ENCODE peak calls at places on chromosomes 13 and 19, in five cellular contexts. Y is sigmoid colon; L is stomach; R is CD8-positive, alpha-beta T cell; P is neural progenitor cell. Z is an unnamed sample.

GRCh38 chr19:17097593-17098126 is 22.1 kb downstream of the MYO9B start:
- DNase-seq in P (no peak), R (no peak), Y (no peak), L (no peak), Z (peak)

GRCh38 chr13:40302351-40302750 is 364.1 kb downstream of the FOXO1 start:
- DNase-seq in L (no peak), R (no peak), P (no peak), Y (no peak), Z (no peak)

GRCh38 chr19:2270157-2270571 is 11.8 kb downstream of the PEAK3 start:
- DNase-seq in L (no peak), P (peak), R (no peak), Y (peak), Z (peak)

GRCh38 chr19:661427-662196 is 1.4 kb downstream of the RNF126 start:
- DNase-seq in R (peak), L (peak), P (no peak), Y (peak), Z (no peak)

GRCh38 chr13:33285420-33286124 is at the start of gene STARD13:
- DNase-seq in L (peak), P (peak), Y (peak), R (no peak), Z (peak)

GRCh38 chr13:90276208-90276607 is 1071.3 kb upstream of the MIR17HG start:
- DNase-seq in P (no peak), Y (no peak), L (no peak), R (no peak), Z (no peak)

GRCh38 chr13:73820285-73820684 is 313.9 kb downstream of the KLF12 start:
- DNase-seq in Y (no peak), L (no peak), P (no peak), R (no peak), Z (no peak)

GRCh38 chr13:106376411-106377112 is 158.9 kb downstream of the EFNB2 start:
- DNase-seq in Y (peak), P (no peak), R (no peak), L (peak), Z (peak)

GRCh38 chr19:48445256-48445605 is 552 bp upstream of the GRWD1 start:
- DNase-seq in L (no peak), R (no peak), Y (no peak), P (peak), Z (peak)

GRCh38 chr13:43195551-43195950 is 172.2 kb downstream of the DNAJC15 start:
- DNase-seq in P (no peak), Y (no peak), R (no peak), L (no peak), Z (no peak)

DNA sequence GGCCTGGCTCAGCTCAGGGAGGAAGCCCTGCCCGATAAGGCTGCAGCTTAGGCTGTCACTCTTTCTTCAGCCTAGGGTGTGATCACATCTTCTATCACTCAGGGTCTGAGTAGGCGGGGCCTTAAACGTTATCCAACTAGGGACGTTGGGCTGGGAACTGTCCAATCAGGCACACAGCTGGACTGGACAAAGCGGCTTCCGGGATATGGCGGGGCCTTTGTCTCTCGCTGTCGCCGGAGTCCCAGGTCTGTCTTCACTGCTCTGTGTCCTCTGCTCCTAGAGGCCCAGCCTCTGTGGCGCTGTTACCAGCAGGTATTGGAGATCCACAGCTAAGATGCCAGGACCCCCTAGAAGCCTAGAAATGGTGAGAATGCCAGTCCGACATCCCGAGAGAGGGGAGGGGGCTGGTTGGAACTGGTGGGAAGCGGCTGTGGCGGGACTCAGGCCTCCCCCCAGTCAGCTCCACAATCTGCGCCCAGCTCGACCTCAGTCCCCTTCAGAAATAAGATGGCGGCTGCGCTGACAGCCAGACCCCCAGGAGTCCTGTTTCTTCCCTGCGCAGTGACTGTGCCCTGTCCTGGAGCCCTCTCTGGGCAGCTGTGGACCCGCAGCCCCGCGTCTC is at the start of gene ZNF254:
- DNase-seq in P (peak), Y (peak), R (peak), L (peak), Z (peak)
- H3K4me3 ChIP-seq in P (peak), Y (peak), R (peak), L (peak), Z (peak)

DNA sequence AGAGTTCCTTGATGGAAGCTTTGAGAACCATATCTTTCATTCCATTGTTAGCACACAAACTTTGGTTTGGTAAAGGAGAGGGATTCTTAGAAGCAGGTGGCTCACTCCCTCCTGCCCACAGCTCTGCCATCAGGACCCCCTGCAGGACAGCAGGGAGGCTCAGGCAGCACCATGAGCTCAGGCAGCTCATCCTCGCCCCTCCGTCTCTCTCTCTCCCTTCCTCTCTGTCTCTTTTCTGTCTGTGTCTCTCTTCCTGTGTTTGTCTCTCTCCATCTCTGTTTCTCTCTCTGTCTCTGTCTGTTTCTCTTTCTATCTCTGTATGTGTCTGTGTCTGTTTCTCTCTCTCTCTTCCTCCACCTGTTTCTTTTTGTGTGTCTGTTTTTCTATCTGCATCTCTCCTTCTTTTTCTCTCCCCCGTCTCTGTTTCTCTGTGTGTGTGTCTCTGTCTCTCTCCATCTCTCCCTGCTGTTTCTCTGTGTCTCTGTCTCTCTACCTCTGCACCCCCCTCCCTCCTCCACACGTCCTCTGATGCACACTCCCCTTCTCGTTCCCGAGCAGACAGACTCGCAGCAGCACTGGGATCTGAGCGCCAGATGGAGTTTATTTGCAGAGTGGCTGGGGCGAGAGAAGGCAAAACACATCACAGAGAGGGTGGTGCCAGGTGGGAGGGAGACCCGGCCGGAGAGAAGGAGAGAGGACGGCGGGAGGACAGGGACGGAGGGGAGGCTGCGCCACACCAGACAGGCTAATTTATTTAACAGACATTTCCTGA is 8.7 kb downstream of the SBK2 start:
- DNase-seq in P (no peak), Y (no peak), L (no peak), R (no peak), Z (peak)
- TF ChIP-seq CTCF in P (no peak), Y (no peak), L (no peak), R (no peak), Z (peak)

DNA sequence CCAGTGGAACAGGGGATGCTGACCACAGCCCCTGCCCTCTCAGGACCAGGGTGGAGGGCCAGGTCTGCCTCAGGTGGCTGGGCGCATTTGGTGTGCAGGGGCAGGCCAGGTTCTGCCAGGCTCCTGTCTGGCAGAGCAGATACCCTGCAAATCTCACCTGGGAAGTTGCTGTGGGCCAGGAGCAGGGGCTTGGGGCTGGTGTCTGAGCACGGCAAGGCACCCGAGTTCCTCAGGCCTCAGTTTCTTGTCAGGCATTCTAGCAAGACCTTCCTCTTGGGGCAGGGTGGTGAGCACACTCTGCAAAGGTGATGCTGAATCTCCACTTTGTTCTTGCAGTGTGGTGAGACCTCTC is 1.1 kb downstream of the CRTC1 start:
- DNase-seq in Y (no peak), L (no peak), R (no peak), P (no peak), Z (no peak)
- H3K4me3 ChIP-seq in Y (no peak), L (peak), R (peak), P (peak), Z (peak)

DNA sequence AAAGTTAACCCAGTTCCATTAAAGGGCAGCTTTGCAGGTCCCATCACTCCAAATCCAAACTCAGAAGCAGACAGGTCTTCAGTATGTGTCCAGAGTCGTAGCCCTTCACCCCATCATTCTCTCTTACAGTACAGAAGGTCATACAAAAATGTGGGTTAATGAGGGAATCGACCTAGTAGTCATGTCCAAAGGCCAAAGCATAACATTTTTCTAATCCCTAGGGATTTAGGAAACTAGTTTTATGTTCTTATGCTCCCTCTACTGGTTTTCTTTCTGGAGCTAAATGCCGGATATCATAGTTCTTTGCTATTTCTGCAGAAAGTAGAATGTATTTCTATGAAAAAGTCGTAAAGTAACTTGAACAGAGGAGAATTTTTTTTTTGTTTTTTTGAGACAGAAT is 72.2 kb downstream of the DHRS12 start:
- DNase-seq in Y (no peak), R (no peak), L (no peak), P (no peak), Z (peak)
- TF ChIP-seq CTCF in Y (no peak), R (no peak), L (peak), P (no peak), Z (peak)